ENCODE peak calls at places on chromosomes 4 and X, in four cellular contexts. One of them, this sample, is unnamed.

GRCh38 chrX:36898301-36898700 is 109.9 kb upstream of the FAM47C start:
- ATAC-seq in stimulated activated naive CD8-positive, alpha-beta T cell treated with anti-CD3 and anti-CD28 coated beads, Interleukin-15, amount 100 ng/mL, for 72 hours: no peak
- ATAC-seq in activated naive CD8-positive, alpha-beta T cell treated with anti-CD3 and anti-CD28 coated beads, Interleukin-2, amount 50 U/mL, for 24 hours: no peak
- ATAC-seq in activated CD8-positive, alpha-beta memory T cell treated with anti-CD3 and anti-CD28 coated beads, Interleukin-2, amount 10 ng/mL, durations not matched to agents 7 days and 5 days: no peak
- ATAC-seq in this sample: no peak

GRCh38 chrX:124282580-124282979 is 49.9 kb upstream of the TEX13D start:
- ATAC-seq in stimulated activated naive CD8-positive, alpha-beta T cell treated with anti-CD3 and anti-CD28 coated beads, Interleukin-15, amount 100 ng/mL, for 72 hours: peak; percentile 90
- ATAC-seq in activated CD8-positive, alpha-beta memory T cell treated with anti-CD3 and anti-CD28 coated beads, Interleukin-2, amount 10 ng/mL, durations not matched to agents 7 days and 5 days: no peak
- ATAC-seq in activated naive CD8-positive, alpha-beta T cell treated with anti-CD3 and anti-CD28 coated beads, Interleukin-2, amount 50 U/mL, for 24 hours: peak; percentile 93
- ATAC-seq in this sample: peak; percentile 68

GRCh38 chr4:176435891-176436499 is 116.2 kb downstream of the SPCS3 start:
- ATAC-seq in activated naive CD8-positive, alpha-beta T cell treated with anti-CD3 and anti-CD28 coated beads, Interleukin-2, amount 50 U/mL, for 24 hours: no peak
- ATAC-seq in activated CD8-positive, alpha-beta memory T cell treated with anti-CD3 and anti-CD28 coated beads, Interleukin-2, amount 10 ng/mL, durations not matched to agents 7 days and 5 days: no peak
- ATAC-seq in stimulated activated naive CD8-positive, alpha-beta T cell treated with anti-CD3 and anti-CD28 coated beads, Interleukin-15, amount 100 ng/mL, for 72 hours: no peak
- ATAC-seq in this sample: no peak

GRCh38 chr4:155552180-155552579 is 114.5 kb upstream of the GUCY1A1 start:
- ATAC-seq in activated CD8-positive, alpha-beta memory T cell treated with anti-CD3 and anti-CD28 coated beads, Interleukin-2, amount 10 ng/mL, durations not matched to agents 7 days and 5 days: no peak
- ATAC-seq in activated naive CD8-positive, alpha-beta T cell treated with anti-CD3 and anti-CD28 coated beads, Interleukin-2, amount 50 U/mL, for 24 hours: no peak
- ATAC-seq in stimulated activated naive CD8-positive, alpha-beta T cell treated with anti-CD3 and anti-CD28 coated beads, Interleukin-15, amount 100 ng/mL, for 72 hours: no peak
- ATAC-seq in this sample: no peak

GRCh38 chr4:112060212-112060611 is 85.0 kb upstream of the FAM241A start:
- ATAC-seq in stimulated activated naive CD8-positive, alpha-beta T cell treated with anti-CD3 and anti-CD28 coated beads, Interleukin-15, amount 100 ng/mL, for 72 hours: no peak
- ATAC-seq in activated naive CD8-positive, alpha-beta T cell treated with anti-CD3 and anti-CD28 coated beads, Interleukin-2, amount 50 U/mL, for 24 hours: no peak
- ATAC-seq in activated CD8-positive, alpha-beta memory T cell treated with anti-CD3 and anti-CD28 coated beads, Interleukin-2, amount 10 ng/mL, durations not matched to agents 7 days and 5 days: no peak
- ATAC-seq in this sample: no peak

GRCh38 chr4:13162886-13163285 is 321.3 kb downstream of the RAB28 start:
- ATAC-seq in activated naive CD8-positive, alpha-beta T cell treated with anti-CD3 and anti-CD28 coated beads, Interleukin-2, amount 50 U/mL, for 24 hours: no peak
- ATAC-seq in stimulated activated naive CD8-positive, alpha-beta T cell treated with anti-CD3 and anti-CD28 coated beads, Interleukin-15, amount 100 ng/mL, for 72 hours: no peak
- ATAC-seq in activated CD8-positive, alpha-beta memory T cell treated with anti-CD3 and anti-CD28 coated beads, Interleukin-2, amount 10 ng/mL, durations not matched to agents 7 days and 5 days: no peak
- ATAC-seq in this sample: no peak

GRCh38 chr4:74402692-74403460 is 37.9 kb downstream of the EREG start:
- ATAC-seq in stimulated activated naive CD8-positive, alpha-beta T cell treated with anti-CD3 and anti-CD28 coated beads, Interleukin-15, amount 100 ng/mL, for 72 hours: no peak
- ATAC-seq in activated CD8-positive, alpha-beta memory T cell treated with anti-CD3 and anti-CD28 coated beads, Interleukin-2, amount 10 ng/mL, durations not matched to agents 7 days and 5 days: no peak
- ATAC-seq in activated naive CD8-positive, alpha-beta T cell treated with anti-CD3 and anti-CD28 coated beads, Interleukin-2, amount 50 U/mL, for 24 hours: no peak
- ATAC-seq in this sample: no peak

GRCh38 chr4:25896782-25897539 is 17.1 kb upstream of the SMIM20 start:
- ATAC-seq in stimulated activated naive CD8-positive, alpha-beta T cell treated with anti-CD3 and anti-CD28 coated beads, Interleukin-15, amount 100 ng/mL, for 72 hours: no peak
- ATAC-seq in activated naive CD8-positive, alpha-beta T cell treated with anti-CD3 and anti-CD28 coated beads, Interleukin-2, amount 50 U/mL, for 24 hours: no peak
- ATAC-seq in activated CD8-positive, alpha-beta memory T cell treated with anti-CD3 and anti-CD28 coated beads, Interleukin-2, amount 10 ng/mL, durations not matched to agents 7 days and 5 days: no peak
- ATAC-seq in this sample: no peak

GRCh38 chrX:44913656-44914531 is 40.9 kb downstream of the KDM6A start:
- ATAC-seq in activated CD8-positive, alpha-beta memory T cell treated with anti-CD3 and anti-CD28 coated beads, Interleukin-2, amount 10 ng/mL, durations not matched to agents 7 days and 5 days: no peak
- ATAC-seq in activated naive CD8-positive, alpha-beta T cell treated with anti-CD3 and anti-CD28 coated beads, Interleukin-2, amount 50 U/mL, for 24 hours: no peak
- ATAC-seq in stimulated activated naive CD8-positive, alpha-beta T cell treated with anti-CD3 and anti-CD28 coated beads, Interleukin-15, amount 100 ng/mL, for 72 hours: peak; percentile 39
- ATAC-seq in this sample: no peak

GRCh38 chrX:133838761-133839676 is 146.4 kb downstream of the GPC3 start:
- ATAC-seq in stimulated activated naive CD8-positive, alpha-beta T cell treated with anti-CD3 and anti-CD28 coated beads, Interleukin-15, amount 100 ng/mL, for 72 hours: no peak
- ATAC-seq in activated naive CD8-positive, alpha-beta T cell treated with anti-CD3 and anti-CD28 coated beads, Interleukin-2, amount 50 U/mL, for 24 hours: no peak
- ATAC-seq in activated CD8-positive, alpha-beta memory T cell treated with anti-CD3 and anti-CD28 coated beads, Interleukin-2, amount 10 ng/mL, durations not matched to agents 7 days and 5 days: no peak
- ATAC-seq in this sample: no peak

GRCh38 chr4:102552781-102553180 is 51.6 kb downstream of the NFKB1 start:
- ATAC-seq in stimulated activated naive CD8-positive, alpha-beta T cell treated with anti-CD3 and anti-CD28 coated beads, Interleukin-15, amount 100 ng/mL, for 72 hours: peak; percentile 81
- ATAC-seq in activated CD8-positive, alpha-beta memory T cell treated with anti-CD3 and anti-CD28 coated beads, Interleukin-2, amount 10 ng/mL, durations not matched to agents 7 days and 5 days: no peak
- ATAC-seq in activated naive CD8-positive, alpha-beta T cell treated with anti-CD3 and anti-CD28 coated beads, Interleukin-2, amount 50 U/mL, for 24 hours: peak; percentile 57
- ATAC-seq in this sample: peak; percentile 59

GRCh38 chr4:109671350-109671749 is 31.9 kb downstream of the CASP6 start:
- ATAC-seq in stimulated activated naive CD8-positive, alpha-beta T cell treated with anti-CD3 and anti-CD28 coated beads, Interleukin-15, amount 100 ng/mL, for 72 hours: no peak
- ATAC-seq in activated CD8-positive, alpha-beta memory T cell treated with anti-CD3 and anti-CD28 coated beads, Interleukin-2, amount 10 ng/mL, durations not matched to agents 7 days and 5 days: no peak
- ATAC-seq in activated naive CD8-positive, alpha-beta T cell treated with anti-CD3 and anti-CD28 coated beads, Interleukin-2, amount 50 U/mL, for 24 hours: peak; percentile 89
- ATAC-seq in this sample: peak; percentile 80

GRCh38 chr4:141807073-141807472 is 170.7 kb downstream of the IL15 start:
- ATAC-seq in stimulated activated naive CD8-positive, alpha-beta T cell treated with anti-CD3 and anti-CD28 coated beads, Interleukin-15, amount 100 ng/mL, for 72 hours: no peak
- ATAC-seq in activated CD8-positive, alpha-beta memory T cell treated with anti-CD3 and anti-CD28 coated beads, Interleukin-2, amount 10 ng/mL, durations not matched to agents 7 days and 5 days: no peak
- ATAC-seq in activated naive CD8-positive, alpha-beta T cell treated with anti-CD3 and anti-CD28 coated beads, Interleukin-2, amount 50 U/mL, for 24 hours: no peak
- ATAC-seq in this sample: peak; percentile 76

GRCh38 chrX:2572740-2573139 is 72.0 kb upstream of the DHRSX start:
- ATAC-seq in activated CD8-positive, alpha-beta memory T cell treated with anti-CD3 and anti-CD28 coated beads, Interleukin-2, amount 10 ng/mL, durations not matched to agents 7 days and 5 days: no peak
- ATAC-seq in activated naive CD8-positive, alpha-beta T cell treated with anti-CD3 and anti-CD28 coated beads, Interleukin-2, amount 50 U/mL, for 24 hours: peak; percentile 57
- ATAC-seq in stimulated activated naive CD8-positive, alpha-beta T cell treated with anti-CD3 and anti-CD28 coated beads, Interleukin-15, amount 100 ng/mL, for 72 hours: no peak
- ATAC-seq in this sample: peak; percentile 18

GRCh38 chr4:52299120-52299519 is 248.0 kb downstream of the SPATA18 start:
- ATAC-seq in activated naive CD8-positive, alpha-beta T cell treated with anti-CD3 and anti-CD28 coated beads, Interleukin-2, amount 50 U/mL, for 24 hours: no peak
- ATAC-seq in activated CD8-positive, alpha-beta memory T cell treated with anti-CD3 and anti-CD28 coated beads, Interleukin-2, amount 10 ng/mL, durations not matched to agents 7 days and 5 days: no peak
- ATAC-seq in stimulated activated naive CD8-positive, alpha-beta T cell treated with anti-CD3 and anti-CD28 coated beads, Interleukin-15, amount 100 ng/mL, for 72 hours: no peak
- ATAC-seq in this sample: no peak

GRCh38 chr4:32560306-32560705 is 1840.1 kb downstream of the PCDH7 start:
- ATAC-seq in activated CD8-positive, alpha-beta memory T cell treated with anti-CD3 and anti-CD28 coated beads, Interleukin-2, amount 10 ng/mL, durations not matched to agents 7 days and 5 days: no peak
- ATAC-seq in activated naive CD8-positive, alpha-beta T cell treated with anti-CD3 and anti-CD28 coated beads, Interleukin-2, amount 50 U/mL, for 24 hours: no peak
- ATAC-seq in stimulated activated naive CD8-positive, alpha-beta T cell treated with anti-CD3 and anti-CD28 coated beads, Interleukin-15, amount 100 ng/mL, for 72 hours: no peak
- ATAC-seq in this sample: no peak

GRCh38 chr4:9997881-9998280 is 23.4 kb downstream of the SLC2A9 start:
- ATAC-seq in activated naive CD8-positive, alpha-beta T cell treated with anti-CD3 and anti-CD28 coated beads, Interleukin-2, amount 50 U/mL, for 24 hours: no peak
- ATAC-seq in stimulated activated naive CD8-positive, alpha-beta T cell treated with anti-CD3 and anti-CD28 coated beads, Interleukin-15, amount 100 ng/mL, for 72 hours: no peak
- ATAC-seq in activated CD8-positive, alpha-beta memory T cell treated with anti-CD3 and anti-CD28 coated beads, Interleukin-2, amount 10 ng/mL, durations not matched to agents 7 days and 5 days: no peak
- ATAC-seq in this sample: no peak

GRCh38 chr4:88696620-88697019 is 1.0 kb downstream of the NAP1L5 start:
- ATAC-seq in activated CD8-positive, alpha-beta memory T cell treated with anti-CD3 and anti-CD28 coated beads, Interleukin-2, amount 10 ng/mL, durations not matched to agents 7 days and 5 days: no peak
- ATAC-seq in stimulated activated naive CD8-positive, alpha-beta T cell treated with anti-CD3 and anti-CD28 coated beads, Interleukin-15, amount 100 ng/mL, for 72 hours: no peak
- ATAC-seq in activated naive CD8-positive, alpha-beta T cell treated with anti-CD3 and anti-CD28 coated beads, Interleukin-2, amount 50 U/mL, for 24 hours: no peak
- ATAC-seq in this sample: no peak

GRCh38 chr4:115972967-115973366 is 859.5 kb upstream of the NDST4 start:
- ATAC-seq in stimulated activated naive CD8-positive, alpha-beta T cell treated with anti-CD3 and anti-CD28 coated beads, Interleukin-15, amount 100 ng/mL, for 72 hours: no peak
- ATAC-seq in activated naive CD8-positive, alpha-beta T cell treated with anti-CD3 and anti-CD28 coated beads, Interleukin-2, amount 50 U/mL, for 24 hours: no peak
- ATAC-seq in activated CD8-positive, alpha-beta memory T cell treated with anti-CD3 and anti-CD28 coated beads, Interleukin-2, amount 10 ng/mL, durations not matched to agents 7 days and 5 days: no peak
- ATAC-seq in this sample: no peak

GRCh38 chr4:66609014-66609413 is 936.3 kb downstream of the CENPC start:
- ATAC-seq in activated CD8-positive, alpha-beta memory T cell treated with anti-CD3 and anti-CD28 coated beads, Interleukin-2, amount 10 ng/mL, durations not matched to agents 7 days and 5 days: no peak
- ATAC-seq in activated naive CD8-positive, alpha-beta T cell treated with anti-CD3 and anti-CD28 coated beads, Interleukin-2, amount 50 U/mL, for 24 hours: no peak
- ATAC-seq in stimulated activated naive CD8-positive, alpha-beta T cell treated with anti-CD3 and anti-CD28 coated beads, Interleukin-15, amount 100 ng/mL, for 72 hours: no peak
- ATAC-seq in this sample: no peak

GRCh38 chrX:150569155-150569477 is 695 bp downstream of the MTM1 start:
- ATAC-seq in activated naive CD8-positive, alpha-beta T cell treated with anti-CD3 and anti-CD28 coated beads, Interleukin-2, amount 50 U/mL, for 24 hours: peak; percentile 40
- ATAC-seq in activated CD8-positive, alpha-beta memory T cell treated with anti-CD3 and anti-CD28 coated beads, Interleukin-2, amount 10 ng/mL, durations not matched to agents 7 days and 5 days: peak; percentile 21
- ATAC-seq in stimulated activated naive CD8-positive, alpha-beta T cell treated with anti-CD3 and anti-CD28 coated beads, Interleukin-15, amount 100 ng/mL, for 72 hours: peak; percentile 56
- ATAC-seq in this sample: peak; percentile 22

GRCh38 chrX:136662104-136662503 is 14.1 kb downstream of the CD40LG start:
- ATAC-seq in stimulated activated naive CD8-positive, alpha-beta T cell treated with anti-CD3 and anti-CD28 coated beads, Interleukin-15, amount 100 ng/mL, for 72 hours: no peak
- ATAC-seq in activated CD8-positive, alpha-beta memory T cell treated with anti-CD3 and anti-CD28 coated beads, Interleukin-2, amount 10 ng/mL, durations not matched to agents 7 days and 5 days: peak; percentile 42
- ATAC-seq in activated naive CD8-positive, alpha-beta T cell treated with anti-CD3 and anti-CD28 coated beads, Interleukin-2, amount 50 U/mL, for 24 hours: no peak
- ATAC-seq in this sample: peak; percentile 13

GRCh38 chrX:153055827-153056748 is at the start of gene PNMA3:
- ATAC-seq in activated naive CD8-positive, alpha-beta T cell treated with anti-CD3 and anti-CD28 coated beads, Interleukin-2, amount 50 U/mL, for 24 hours: no peak
- ATAC-seq in activated CD8-positive, alpha-beta memory T cell treated with anti-CD3 and anti-CD28 coated beads, Interleukin-2, amount 10 ng/mL, durations not matched to agents 7 days and 5 days: no peak
- ATAC-seq in stimulated activated naive CD8-positive, alpha-beta T cell treated with anti-CD3 and anti-CD28 coated beads, Interleukin-15, amount 100 ng/mL, for 72 hours: peak; percentile 55
- ATAC-seq in this sample: no peak

GRCh38 chr4:94214703-94215360 is 7.2 kb downstream of the SMARCAD1 start:
- ATAC-seq in activated naive CD8-positive, alpha-beta T cell treated with anti-CD3 and anti-CD28 coated beads, Interleukin-2, amount 50 U/mL, for 24 hours: peak; percentile 54
- ATAC-seq in activated CD8-positive, alpha-beta memory T cell treated with anti-CD3 and anti-CD28 coated beads, Interleukin-2, amount 10 ng/mL, durations not matched to agents 7 days and 5 days: peak; percentile 76
- ATAC-seq in stimulated activated naive CD8-positive, alpha-beta T cell treated with anti-CD3 and anti-CD28 coated beads, Interleukin-15, amount 100 ng/mL, for 72 hours: peak; percentile 83
- ATAC-seq in this sample: peak; percentile 75

GRCh38 chrX:103254921-103255455 is at the start of gene TCEAL8:
- ATAC-seq in stimulated activated naive CD8-positive, alpha-beta T cell treated with anti-CD3 and anti-CD28 coated beads, Interleukin-15, amount 100 ng/mL, for 72 hours: peak; percentile 83
- ATAC-seq in activated CD8-positive, alpha-beta memory T cell treated with anti-CD3 and anti-CD28 coated beads, Interleukin-2, amount 10 ng/mL, durations not matched to agents 7 days and 5 days: peak; percentile 95
- ATAC-seq in activated naive CD8-positive, alpha-beta T cell treated with anti-CD3 and anti-CD28 coated beads, Interleukin-2, amount 50 U/mL, for 24 hours: peak; percentile 84
- ATAC-seq in this sample: peak; percentile 94

GRCh38 chrX:66015906-66016689 is 23.8 kb downstream of the VSIG4 start:
- ATAC-seq in activated CD8-positive, alpha-beta memory T cell treated with anti-CD3 and anti-CD28 coated beads, Interleukin-2, amount 10 ng/mL, durations not matched to agents 7 days and 5 days: peak; percentile 48
- ATAC-seq in activated naive CD8-positive, alpha-beta T cell treated with anti-CD3 and anti-CD28 coated beads, Interleukin-2, amount 50 U/mL, for 24 hours: peak; percentile 43
- ATAC-seq in stimulated activated naive CD8-positive, alpha-beta T cell treated with anti-CD3 and anti-CD28 coated beads, Interleukin-15, amount 100 ng/mL, for 72 hours: peak; percentile 56
- ATAC-seq in this sample: peak; percentile 79

GRCh38 chrX:13687203-13687602 is 1.7 kb upstream of the RAB9A start:
- ATAC-seq in activated naive CD8-positive, alpha-beta T cell treated with anti-CD3 and anti-CD28 coated beads, Interleukin-2, amount 50 U/mL, for 24 hours: peak; percentile 20
- ATAC-seq in activated CD8-positive, alpha-beta memory T cell treated with anti-CD3 and anti-CD28 coated beads, Interleukin-2, amount 10 ng/mL, durations not matched to agents 7 days and 5 days: no peak
- ATAC-seq in stimulated activated naive CD8-positive, alpha-beta T cell treated with anti-CD3 and anti-CD28 coated beads, Interleukin-15, amount 100 ng/mL, for 72 hours: peak; percentile 53
- ATAC-seq in this sample: no peak

GRCh38 chrX:83535417-83536244 is 27.5 kb downstream of the POU3F4 start:
- ATAC-seq in stimulated activated naive CD8-positive, alpha-beta T cell treated with anti-CD3 and anti-CD28 coated beads, Interleukin-15, amount 100 ng/mL, for 72 hours: no peak
- ATAC-seq in activated CD8-positive, alpha-beta memory T cell treated with anti-CD3 and anti-CD28 coated beads, Interleukin-2, amount 10 ng/mL, durations not matched to agents 7 days and 5 days: no peak
- ATAC-seq in activated naive CD8-positive, alpha-beta T cell treated with anti-CD3 and anti-CD28 coated beads, Interleukin-2, amount 50 U/mL, for 24 hours: no peak
- ATAC-seq in this sample: no peak

GRCh38 chr4:13656569-13656988 is 29.1 kb upstream of the BOD1L1 start:
- ATAC-seq in stimulated activated naive CD8-positive, alpha-beta T cell treated with anti-CD3 and anti-CD28 coated beads, Interleukin-15, amount 100 ng/mL, for 72 hours: peak; percentile 45
- ATAC-seq in activated naive CD8-positive, alpha-beta T cell treated with anti-CD3 and anti-CD28 coated beads, Interleukin-2, amount 50 U/mL, for 24 hours: no peak
- ATAC-seq in activated CD8-positive, alpha-beta memory T cell treated with anti-CD3 and anti-CD28 coated beads, Interleukin-2, amount 10 ng/mL, durations not matched to agents 7 days and 5 days: peak; percentile 34
- ATAC-seq in this sample: peak; percentile 68

GRCh38 chr4:140807491-140808257 is 51.5 kb upstream of the TBC1D9 start:
- ATAC-seq in stimulated activated naive CD8-positive, alpha-beta T cell treated with anti-CD3 and anti-CD28 coated beads, Interleukin-15, amount 100 ng/mL, for 72 hours: no peak
- ATAC-seq in activated CD8-positive, alpha-beta memory T cell treated with anti-CD3 and anti-CD28 coated beads, Interleukin-2, amount 10 ng/mL, durations not matched to agents 7 days and 5 days: no peak
- ATAC-seq in activated naive CD8-positive, alpha-beta T cell treated with anti-CD3 and anti-CD28 coated beads, Interleukin-2, amount 50 U/mL, for 24 hours: no peak
- ATAC-seq in this sample: no peak

GRCh38 chr4:144787365-144788263 is 141.7 kb downstream of the HHIP start:
- ATAC-seq in stimulated activated naive CD8-positive, alpha-beta T cell treated with anti-CD3 and anti-CD28 coated beads, Interleukin-15, amount 100 ng/mL, for 72 hours: no peak
- ATAC-seq in activated CD8-positive, alpha-beta memory T cell treated with anti-CD3 and anti-CD28 coated beads, Interleukin-2, amount 10 ng/mL, durations not matched to agents 7 days and 5 days: peak; percentile 36
- ATAC-seq in activated naive CD8-positive, alpha-beta T cell treated with anti-CD3 and anti-CD28 coated beads, Interleukin-2, amount 50 U/mL, for 24 hours: no peak
- ATAC-seq in this sample: no peak

GRCh38 chr4:107734120-107734519 is 14.1 kb upstream of the PAPSS1 start:
- ATAC-seq in activated CD8-positive, alpha-beta memory T cell treated with anti-CD3 and anti-CD28 coated beads, Interleukin-2, amount 10 ng/mL, durations not matched to agents 7 days and 5 days: no peak
- ATAC-seq in stimulated activated naive CD8-positive, alpha-beta T cell treated with anti-CD3 and anti-CD28 coated beads, Interleukin-15, amount 100 ng/mL, for 72 hours: peak; percentile 47
- ATAC-seq in activated naive CD8-positive, alpha-beta T cell treated with anti-CD3 and anti-CD28 coated beads, Interleukin-2, amount 50 U/mL, for 24 hours: no peak
- ATAC-seq in this sample: no peak

GRCh38 chrX:153800746-153801145 is 6.3 kb downstream of the SSR4 start:
- ATAC-seq in activated CD8-positive, alpha-beta memory T cell treated with anti-CD3 and anti-CD28 coated beads, Interleukin-2, amount 10 ng/mL, durations not matched to agents 7 days and 5 days: no peak
- ATAC-seq in stimulated activated naive CD8-positive, alpha-beta T cell treated with anti-CD3 and anti-CD28 coated beads, Interleukin-15, amount 100 ng/mL, for 72 hours: no peak
- ATAC-seq in activated naive CD8-positive, alpha-beta T cell treated with anti-CD3 and anti-CD28 coated beads, Interleukin-2, amount 50 U/mL, for 24 hours: no peak
- ATAC-seq in this sample: no peak

GRCh38 chr4:8213121-8213520 is 14.0 kb downstream of the SH3TC1 start:
- ATAC-seq in activated CD8-positive, alpha-beta memory T cell treated with anti-CD3 and anti-CD28 coated beads, Interleukin-2, amount 10 ng/mL, durations not matched to agents 7 days and 5 days: no peak
- ATAC-seq in stimulated activated naive CD8-positive, alpha-beta T cell treated with anti-CD3 and anti-CD28 coated beads, Interleukin-15, amount 100 ng/mL, for 72 hours: no peak
- ATAC-seq in activated naive CD8-positive, alpha-beta T cell treated with anti-CD3 and anti-CD28 coated beads, Interleukin-2, amount 50 U/mL, for 24 hours: no peak
- ATAC-seq in this sample: no peak

GRCh38 chr4:188423039-188423438 is 283.8 kb downstream of the TRIML1 start:
- ATAC-seq in activated naive CD8-positive, alpha-beta T cell treated with anti-CD3 and anti-CD28 coated beads, Interleukin-2, amount 50 U/mL, for 24 hours: no peak
- ATAC-seq in stimulated activated naive CD8-positive, alpha-beta T cell treated with anti-CD3 and anti-CD28 coated beads, Interleukin-15, amount 100 ng/mL, for 72 hours: no peak
- ATAC-seq in activated CD8-positive, alpha-beta memory T cell treated with anti-CD3 and anti-CD28 coated beads, Interleukin-2, amount 10 ng/mL, durations not matched to agents 7 days and 5 days: no peak
- ATAC-seq in this sample: no peak

GRCh38 chrX:39293203-39293602 is 491.9 kb downstream of the MID1IP1 start:
- ATAC-seq in stimulated activated naive CD8-positive, alpha-beta T cell treated with anti-CD3 and anti-CD28 coated beads, Interleukin-15, amount 100 ng/mL, for 72 hours: no peak
- ATAC-seq in activated CD8-positive, alpha-beta memory T cell treated with anti-CD3 and anti-CD28 coated beads, Interleukin-2, amount 10 ng/mL, durations not matched to agents 7 days and 5 days: no peak
- ATAC-seq in activated naive CD8-positive, alpha-beta T cell treated with anti-CD3 and anti-CD28 coated beads, Interleukin-2, amount 50 U/mL, for 24 hours: no peak
- ATAC-seq in this sample: peak; percentile 68

GRCh38 chrX:79400618-79401017 is 33.5 kb upstream of the ITM2A start:
- ATAC-seq in stimulated activated naive CD8-positive, alpha-beta T cell treated with anti-CD3 and anti-CD28 coated beads, Interleukin-15, amount 100 ng/mL, for 72 hours: no peak
- ATAC-seq in activated CD8-positive, alpha-beta memory T cell treated with anti-CD3 and anti-CD28 coated beads, Interleukin-2, amount 10 ng/mL, durations not matched to agents 7 days and 5 days: no peak
- ATAC-seq in activated naive CD8-positive, alpha-beta T cell treated with anti-CD3 and anti-CD28 coated beads, Interleukin-2, amount 50 U/mL, for 24 hours: no peak
- ATAC-seq in this sample: no peak

GRCh38 chr4:14767142-14767541 is 235.1 kb upstream of the CPEB2 start:
- ATAC-seq in stimulated activated naive CD8-positive, alpha-beta T cell treated with anti-CD3 and anti-CD28 coated beads, Interleukin-15, amount 100 ng/mL, for 72 hours: peak; percentile 46
- ATAC-seq in activated naive CD8-positive, alpha-beta T cell treated with anti-CD3 and anti-CD28 coated beads, Interleukin-2, amount 50 U/mL, for 24 hours: no peak
- ATAC-seq in activated CD8-positive, alpha-beta memory T cell treated with anti-CD3 and anti-CD28 coated beads, Interleukin-2, amount 10 ng/mL, durations not matched to agents 7 days and 5 days: no peak
- ATAC-seq in this sample: peak; percentile 40